ENCODE peak calls at places on chromosome 3, in six cellular contexts. C, A, O, N, F and P are unnamed samples.
A peak's percentile ranks its signal among the peaks of the same experiment; 100 is the strongest.

GRCh38 chr3:129162729-129163579 is 2.1 kb upstream of the ISY1 start:
- DNase-seq in C (no peak), O (no peak), N (peak; percentile 15), A (no peak), F (no peak), P (no peak)

GRCh38 chr3:42731476-42732195 is 29.0 kb upstream of the HHATL start:
- DNase-seq in A (no peak), F (no peak), O (no peak), C (no peak), N (no peak), P (no peak)

GRCh38 chr3:130242850-130243569 is 102.5 kb upstream of the COL6A5 start:
- DNase-seq in F (no peak), O (no peak), C (peak; percentile 52), A (no peak), N (no peak), P (no peak)

GRCh38 chr3:188916934-188917391 is 254.8 kb upstream of the TPRG1 start:
- DNase-seq in N (no peak), F (no peak), C (no peak), O (no peak), A (no peak), P (no peak)

GRCh38 chr3:288383-288782 is 91.8 kb downstream of the CHL1 start:
- DNase-seq in N (no peak), O (no peak), F (no peak), C (no peak), A (no peak), P (no peak)

GRCh38 chr3:86969500-86970189 is 21.3 kb downstream of the VGLL3 start:
- DNase-seq in A (no peak), C (peak; percentile 74), N (no peak), F (no peak), O (no peak), P (peak; percentile 46)

GRCh38 chr3:155870945-155871745 is 695 bp downstream of the GMPS start:
- DNase-seq in A (no peak), N (no peak), C (peak; percentile 20), F (no peak), O (peak; percentile 77), P (peak; percentile 59)

GRCh38 chr3:15151166-15151565 is 52.2 kb upstream of the RBSN start:
- DNase-seq in C (no peak), A (no peak), N (no peak), O (no peak), F (no peak), P (no peak)

GRCh38 chr3:173988912-173989311 is 591.4 kb downstream of the NLGN1 start:
- DNase-seq in A (no peak), N (no peak), O (no peak), C (no peak), F (no peak), P (no peak)

GRCh38 chr3:112605285-112605684 is 35.7 kb downstream of the CCDC80 start:
- DNase-seq in F (peak; percentile 90), C (peak; percentile 99), N (no peak), A (peak; percentile 97), O (no peak), P (no peak)

GRCh38 chr3:177150970-177151627 is 46.2 kb downstream of the TBL1XR1 start:
- DNase-seq in C (peak; percentile 90), O (no peak), F (peak; percentile 69), N (peak; percentile 83), A (peak; percentile 67), P (no peak)

GRCh38 chr3:195855471-195856409 is 44.0 kb upstream of the MUC4 start:
- DNase-seq in N (no peak), F (no peak), O (no peak), C (no peak), A (no peak), P (no peak)

GRCh38 chr3:178203650-178204049 is 332.6 kb upstream of the KCNMB2 start:
- DNase-seq in F (no peak), N (peak; percentile 15), A (peak; percentile 62), O (no peak), C (peak; percentile 59), P (no peak)

GRCh38 chr3:52313774-52314188 is 2.3 kb upstream of the DNAH1 start:
- DNase-seq in O (no peak), N (no peak), F (no peak), A (no peak), C (peak; percentile 33), P (peak; percentile 89)

GRCh38 chr3:30666564-30667249 is 60.3 kb downstream of the TGFBR2 start:
- DNase-seq in F (no peak), A (no peak), N (no peak), O (no peak), C (no peak), P (no peak)

GRCh38 chr3:111676177-111677021 is 81.3 kb upstream of the ZBED2 start:
- DNase-seq in N (peak; percentile 97), C (no peak), O (peak; percentile 59), A (no peak), F (no peak), P (no peak)

GRCh38 chr3:55615694-55616310 is 128.7 kb upstream of the WNT5A start:
- DNase-seq in N (no peak), O (no peak), F (no peak), C (no peak), A (no peak), P (no peak)

GRCh38 chr3:51434746-51435323 is 43.8 kb downstream of the RBM15B start:
- DNase-seq in O (no peak), C (peak; percentile 79), A (no peak), N (peak; percentile 51), F (peak; percentile 12), P (peak; percentile 59)

GRCh38 chr3:101133638-101134037 is 140.4 kb upstream of the ABI3BP start:
- DNase-seq in A (no peak), F (no peak), C (no peak), N (no peak), O (no peak), P (no peak)

GRCh38 chr3:57731311-57731710 is 24.8 kb upstream of the SLMAP start:
- DNase-seq in F (no peak), N (no peak), C (no peak), A (peak; percentile 36), O (no peak), P (no peak)

GRCh38 chr3:142152349-142152748 is 3.0 kb upstream of the TFDP2 start:
- DNase-seq in O (no peak), N (no peak), F (no peak), C (no peak), A (no peak), P (no peak)
- TF ChIP-seq CTCF in O (no peak), N (peak; percentile 41), F (no peak), C (peak; percentile 42), A (no peak), P (no peak)

GRCh38 chr3:197525706-197526105 is 30.1 kb downstream of the BDH1 start:
- DNase-seq in N (no peak), A (no peak), O (peak; percentile 24), C (peak; percentile 61), F (no peak), P (no peak)
- TF ChIP-seq CTCF in N (peak; percentile 59), A (peak; percentile 37), O (no peak), C (peak; percentile 64), F (peak; percentile 24), P (no peak)

GRCh38 chr3:134095005-134095404 is 65.3 kb upstream of the SLCO2A1 start:
- DNase-seq in O (no peak), A (no peak), C (no peak), F (no peak), N (no peak), P (no peak)
- TF ChIP-seq CTCF in O (no peak), A (no peak), C (no peak), F (no peak), N (no peak), P (no peak)

DNA sequence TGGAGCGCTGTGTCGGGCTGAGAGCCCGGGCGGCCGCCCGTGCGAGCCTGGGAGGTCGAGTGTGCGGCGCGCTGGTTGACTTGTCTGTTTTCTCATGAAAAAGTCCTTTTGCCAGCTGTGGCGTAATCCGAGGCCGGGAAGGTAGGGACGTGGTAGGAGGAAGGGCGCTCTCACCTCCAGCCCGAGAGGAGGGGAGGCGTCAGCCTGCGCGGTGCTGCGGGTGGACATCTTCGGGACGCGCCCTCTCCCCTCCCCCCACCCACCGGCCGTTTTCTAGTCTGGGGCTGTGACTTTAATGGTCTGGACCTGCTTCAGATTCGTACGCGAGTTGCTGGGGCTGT is 573 bp downstream of the NCK1 start:
- DNase-seq in A (no peak), C (peak; percentile 67), F (no peak), N (peak; percentile 71), O (peak; percentile 75), P (peak; percentile 52)
- TF ChIP-seq CTCF in A (no peak), C (no peak), F (no peak), N (no peak), O (no peak), P (no peak)

DNA sequence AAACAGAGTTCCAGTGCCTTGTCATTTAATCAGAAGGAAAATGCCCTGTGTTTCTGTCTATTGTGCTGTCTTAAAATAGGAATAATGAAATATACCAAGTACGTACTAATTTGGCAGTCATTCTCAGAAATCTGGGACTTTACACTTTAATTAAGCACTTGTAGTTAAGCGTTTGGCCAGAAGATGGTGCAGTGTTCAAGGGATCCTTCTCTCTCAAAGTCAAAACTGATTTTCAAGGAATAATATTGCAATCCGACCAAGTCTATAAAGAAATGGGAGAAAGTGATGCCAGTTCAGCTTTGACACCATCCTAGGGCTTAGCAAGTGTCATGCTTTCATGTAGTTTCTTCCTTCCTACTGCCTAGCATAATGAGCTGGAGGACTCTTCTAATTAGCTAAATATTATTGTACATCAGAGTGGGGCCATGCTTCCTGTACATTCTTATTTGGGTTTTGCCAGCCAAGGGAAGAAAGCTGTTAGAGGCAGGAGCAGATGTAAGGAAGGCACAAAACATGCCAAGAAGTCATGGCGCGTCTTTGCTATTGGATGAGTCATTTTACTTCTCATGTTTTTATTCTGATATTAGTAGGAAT is 64.8 kb downstream of the SAMMSON start:
- DNase-seq in F (no peak), A (no peak), N (peak; percentile 7), C (peak; percentile 75), O (no peak), P (peak; percentile 32)
- TF ChIP-seq CTCF in F (peak; percentile 49), A (peak; percentile 57), N (peak; percentile 73), C (peak; percentile 74), O (peak; percentile 11), P (no peak)

GRCh38 chr3:121488628-121489027 is 57.2 kb downstream of the POLQ start:
- DNase-seq in O (no peak), F (no peak), N (peak; percentile 25), C (peak; percentile 51), A (no peak), P (no peak)
- TF ChIP-seq CTCF in O (no peak), F (no peak), N (peak; percentile 43), C (peak; percentile 43), A (no peak), P (no peak)